ENCODE peak calls at places on chromosomes 7 and 10, in nine cellular contexts. T is PC-9; D is COR-L47; J is M059J; C is psoas muscle; W is esophagus squamous epithelium; O is stimulated activated CD4-positive, alpha-beta T cell treated with anti-CD3 and anti-CD28 coated beads, Interleukin-1b, Interleukin-23, amount 100 ng/mL, for 24 hours; R is NT2/D1; G is non-pigmented ciliary epithelial cell. Z is an unnamed sample.
A peak's percentile ranks its signal among the peaks of the same experiment; 100 is the strongest.

GRCh38 chr10:79947083-79947415 is 1.9 kb downstream of the SFTPD start:
- DNase-seq in T (no peak), D (peak; percentile 2), J (peak; percentile 5), C (no peak), W (no peak), O (no peak), R (no peak), G (no peak), Z (no peak)

GRCh38 chr10:119090968-119091367 is 10.4 kb upstream of the EIF3A start:
- DNase-seq in T (peak; percentile 44), D (no peak), J (peak; percentile 78), C (no peak), W (no peak), O (no peak), R (no peak), G (peak; percentile 38), Z (peak; percentile 79)

GRCh38 chr7:84022686-84023308 is 171.8 kb downstream of the SEMA3A start:
- DNase-seq in T (peak; percentile 53), D (peak; percentile 76), J (peak; percentile 28), C (no peak), W (no peak), O (no peak), R (no peak), G (no peak), Z (no peak)

GRCh38 chr7:1546274-1546908 is 9.6 kb downstream of the TMEM184A start:
- DNase-seq in T (no peak), D (no peak), J (no peak), C (peak; percentile 13), W (no peak), O (no peak), R (no peak), G (no peak), Z (no peak)

GRCh38 chr7:8751557-8752231 is 318.3 kb downstream of the NXPH1 start:
- DNase-seq in T (no peak), D (no peak), J (no peak), C (no peak), W (no peak), O (no peak), R (no peak), G (no peak), Z (no peak)

GRCh38 chr7:36904101-36904500 is 179.8 kb upstream of the AOAH start:
- DNase-seq in T (no peak), D (no peak), J (no peak), C (no peak), W (no peak), O (no peak), R (no peak), G (no peak), Z (no peak)

GRCh38 chr10:64115913-64116643 is 594.9 kb downstream of the REEP3 start:
- DNase-seq in T (no peak), D (peak; percentile 2), J (no peak), C (no peak), W (no peak), O (no peak), R (no peak), G (no peak), Z (no peak)

GRCh38 chr7:127702938-127703337 is 50.9 kb downstream of the SND1 start:
- DNase-seq in T (no peak), D (no peak), J (no peak), C (no peak), W (no peak), O (no peak), R (no peak), G (no peak), Z (no peak)

GRCh38 chr10:101385866-101386658 is 32.1 kb downstream of the BTRC start:
- DNase-seq in T (no peak), D (no peak), J (no peak), C (no peak), W (no peak), O (no peak), R (no peak), G (no peak), Z (no peak)

GRCh38 chr10:97333351-97333600 is 1.3 kb downstream of the FRAT2 start:
- DNase-seq in T (no peak), D (no peak), J (peak; percentile 66), C (no peak), W (no peak), O (no peak), R (no peak), G (no peak), Z (peak; percentile 41)

GRCh38 chr10:12628964-12629766 is 279.8 kb downstream of the CAMK1D start:
- DNase-seq in T (no peak), D (peak; percentile 52), J (no peak), C (no peak), W (no peak), O (no peak), R (no peak), G (no peak), Z (no peak)

GRCh38 chr7:158702196-158702595 is 2.4 kb downstream of the NCAPG2 start:
- DNase-seq in T (no peak), D (no peak), J (no peak), C (no peak), W (no peak), O (no peak), R (peak; percentile 78), G (no peak), Z (no peak)

GRCh38 chr7:82443044-82443800 is at the start of gene CACNA2D1:
- DNase-seq in T (peak; percentile 39), D (peak; percentile 75), J (no peak), C (peak; percentile 49), W (no peak), O (no peak), R (no peak), G (no peak), Z (peak; percentile 25)

GRCh38 chr10:97022616-97023015 is 163.1 kb downstream of the SLIT1 start:
- DNase-seq in T (no peak), D (no peak), J (no peak), C (no peak), W (no peak), O (no peak), R (no peak), G (no peak), Z (no peak)

GRCh38 chr10:113739031-113739430 is 12.5 kb upstream of the PLEKHS1 start:
- DNase-seq in T (no peak), D (no peak), J (no peak), C (no peak), W (no peak), O (no peak), R (no peak), G (no peak), Z (peak; percentile 28)

GRCh38 chr10:43980313-43980712 is 331.6 kb upstream of the ZNF32 start:
- DNase-seq in T (no peak), D (no peak), J (no peak), C (no peak), W (no peak), O (no peak), R (no peak), G (no peak), Z (no peak)

GRCh38 chr10:44955408-44956070 is 4.1 kb upstream of the RASSF4 start:
- DNase-seq in T (no peak), D (no peak), J (no peak), C (peak; percentile 78), W (no peak), O (no peak), R (no peak), G (no peak), Z (no peak)

GRCh38 chr7:18508441-18509427 is 13.2 kb downstream of the HDAC9 start:
- DNase-seq in T (peak; percentile 59), D (no peak), J (peak; percentile 99), C (no peak), W (no peak), O (no peak), R (peak; percentile 38), G (peak; percentile 97), Z (peak; percentile 97)

GRCh38 chr10:133378251-133379096 is 588 bp upstream of the PAOX start:
- DNase-seq in T (peak; percentile 37), D (no peak), J (peak; percentile 49), C (peak; percentile 72), W (no peak), O (no peak), R (no peak), G (no peak), Z (peak; percentile 54)

GRCh38 chr7:30717181-30717580 is 34.8 kb upstream of the INMT start:
- DNase-seq in T (peak; percentile 25), D (no peak), J (peak; percentile 72), C (no peak), W (no peak), O (no peak), R (no peak), G (no peak), Z (peak; percentile 61)

GRCh38 chr7:157429680-157430224 is 92.9 kb downstream of the DNAJB6 start:
- DNase-seq in T (no peak), D (no peak), J (no peak), C (no peak), W (no peak), O (no peak), R (no peak), G (no peak), Z (no peak)

GRCh38 chr10:79460687-79461086 is 15.3 kb upstream of the ZCCHC24 start:
- DNase-seq in T (no peak), D (no peak), J (no peak), C (no peak), W (no peak), O (no peak), R (no peak), G (no peak), Z (no peak)

GRCh38 chr7:82194011-82194410 is 249.6 kb downstream of the CACNA2D1 start:
- DNase-seq in T (no peak), D (no peak), J (peak; percentile 3), C (no peak), W (no peak), O (no peak), R (no peak), G (peak; percentile 22), Z (peak; percentile 26)